ENCODE peak calls at places on chromosomes 12 and 14, in five cellular contexts. L is progenitor cell of endocrine pancreas, P is esophagus muscularis mucosa, Y is kidney epithelial cell, B is bronchial epithelial cell. J is an unnamed sample.

GRCh38 chr12:52010692-52011601 is 4.2 kb downstream of the TAMALIN start:
- DNase-seq in Y (no peak), L (no peak), P (no peak), B (no peak), J (no peak)

GRCh38 chr14:25017562-25017961 is 32.4 kb downstream of the STXBP6 start:
- DNase-seq in P (no peak), L (no peak), B (no peak), Y (no peak), J (no peak)

GRCh38 chr12:95648990-95649791 is 97.9 kb upstream of the USP44 start:
- DNase-seq in L (no peak), Y (peak; percentile 85), B (peak; percentile 91), P (no peak), J (no peak)

GRCh38 chr12:110597885-110598284 is 14.8 kb upstream of the PPTC7 start:
- DNase-seq in L (no peak), Y (no peak), B (no peak), P (no peak), J (no peak)

GRCh38 chr12:120639771-120640721 is at the start of gene CABP1:
- DNase-seq in L (peak; percentile 63), P (no peak), B (no peak), Y (no peak), J (peak; percentile 69)

GRCh38 chr14:99520571-99521081 is 39.4 kb downstream of the CCNK start:
- DNase-seq in B (no peak), L (no peak), Y (no peak), P (no peak), J (peak; percentile 73)

GRCh38 chr14:44700184-44700583 is 193.1 kb upstream of the FSCB start:
- DNase-seq in P (no peak), B (no peak), L (no peak), Y (peak; percentile 65), J (no peak)

GRCh38 chr12:119877639-119877948 is 474 bp upstream of the CIT start:
- DNase-seq in P (no peak), Y (no peak), B (no peak), L (no peak), J (no peak)

GRCh38 chr14:68547305-68548193 is 245.3 kb downstream of the ZFP36L1 start:
- DNase-seq in P (peak; percentile 96), L (no peak), B (peak; percentile 99), Y (no peak), J (no peak)

GRCh38 chr14:104778694-104779331 is 16.7 kb downstream of the AKT1 start:
- DNase-seq in P (no peak), L (no peak), Y (no peak), B (no peak), J (no peak)

GRCh38 chr12:45654002-45654401 is 75.5 kb upstream of the ARID2 start:
- DNase-seq in P (no peak), B (no peak), L (no peak), Y (no peak), J (no peak)

GRCh38 chr12:45651029-45651428 is 78.5 kb upstream of the ARID2 start:
- DNase-seq in Y (no peak), L (no peak), B (no peak), P (no peak), J (no peak)

GRCh38 chr12:45655753-45656152 is 73.8 kb upstream of the ARID2 start:
- DNase-seq in B (no peak), L (no peak), P (no peak), Y (no peak), J (no peak)

GRCh38 chr12:45658066-45658465 is 71.4 kb upstream of the ARID2 start:
- DNase-seq in L (no peak), P (no peak), Y (no peak), B (no peak), J (no peak)

GRCh38 chr12:45655186-45655585 is 74.3 kb upstream of the ARID2 start:
- DNase-seq in Y (no peak), P (no peak), L (no peak), B (peak; percentile 51), J (no peak)
- TF ChIP-seq CTCF in Y (no peak), P (peak; percentile 32), L (no peak), B (peak; percentile 4), J (no peak)

GRCh38 chr12:15982471-15982870 is 71.3 kb downstream of the DERA start:
- DNase-seq in B (peak; percentile 21), P (no peak), L (no peak), Y (no peak), J (no peak)

GRCh38 chr12:15977999-15978398 is 66.9 kb downstream of the DERA start:
- DNase-seq in L (no peak), B (no peak), Y (no peak), P (no peak), J (no peak)

GRCh38 chr12:15978431-15978950 is 67.4 kb downstream of the DERA start:
- DNase-seq in Y (peak; percentile 67), P (no peak), L (no peak), B (peak; percentile 91), J (no peak)

GRCh38 chr12:15982071-15982470 is 70.9 kb downstream of the DERA start:
- DNase-seq in P (no peak), Y (no peak), B (no peak), L (no peak), J (no peak)

GRCh38 chr12:15979096-15980091 is 68.3 kb downstream of the DERA start:
- DNase-seq in P (no peak), Y (peak; percentile 26), L (no peak), B (peak; percentile 24), J (no peak)
- TF ChIP-seq CTCF in P (peak; percentile 56), Y (peak; percentile 70), L (peak; percentile 66), B (peak; percentile 63), J (peak; percentile 73)

GRCh38 chr12:69657376-69658137 is 41.5 kb downstream of the BEST3 start:
- DNase-seq in Y (peak; percentile 7), P (no peak), L (no peak), B (peak; percentile 4), J (no peak)
- TF ChIP-seq CTCF in Y (no peak), P (no peak), L (no peak), B (no peak), J (no peak)

GRCh38 chr12:24255920-24256635 is 306.6 kb upstream of the SOX5 start:
- DNase-seq in Y (no peak), L (no peak), B (no peak), P (no peak), J (no peak)

GRCh38 chr12:24246921-24247320 is 297.5 kb upstream of the SOX5 start:
- DNase-seq in Y (no peak), B (no peak), L (no peak), P (no peak), J (no peak)

GRCh38 chr12:24256636-24257150 is 307.2 kb upstream of the SOX5 start:
- DNase-seq in L (no peak), P (no peak), Y (no peak), B (no peak), J (no peak)

DNA sequence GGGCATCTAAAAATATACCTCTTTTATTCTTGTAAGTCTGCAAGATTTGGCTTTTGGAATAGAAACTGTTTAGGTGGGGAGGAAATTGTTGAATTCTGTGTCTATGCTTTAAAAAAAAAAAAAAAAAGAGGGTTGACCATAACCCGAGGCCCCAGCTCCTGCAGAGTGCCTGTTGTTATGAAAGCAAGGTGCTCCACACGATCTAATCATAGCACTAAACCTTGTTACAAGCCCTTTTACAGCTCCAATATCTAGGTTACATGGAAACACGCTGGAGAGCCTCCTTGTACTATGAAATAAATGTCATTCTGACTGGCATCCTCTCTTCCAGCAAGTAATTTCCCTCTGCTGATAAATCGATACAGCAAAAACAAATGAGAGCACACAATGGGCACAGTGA is 303.1 kb upstream of the SOX5 start:
- DNase-seq in L (no peak), Y (no peak), B (no peak), P (no peak), J (no peak)
- TF ChIP-seq CTCF in L (no peak), Y (no peak), B (no peak), P (no peak), J (no peak)

J was measured in chondrocyte.